ENCODE peak calls at places on chromosomes 3 and 15, in six cellular contexts. S, Q, M, R, A and L are unnamed samples.

GRCh38 chr3:67509471-67510075 is 144.8 kb downstream of the SUCLG2 start:
- DNase-seq in S (peak), Q (peak), M (no peak), R (peak), A (no peak), L (no peak)

GRCh38 chr3:110623571-110623970 is 448.0 kb upstream of the NECTIN3 start:
- DNase-seq in S (no peak), Q (no peak), M (no peak), R (no peak), A (no peak), L (no peak)

GRCh38 chr3:13581485-13582365 is 32.8 kb downstream of the FBLN2 start:
- DNase-seq in S (no peak), Q (no peak), M (no peak), R (no peak), A (no peak), L (no peak)

GRCh38 chr3:50572158-50572557 is 2.8 kb downstream of the HEMK1 start:
- DNase-seq in S (peak), Q (peak), M (peak), R (peak), A (no peak), L (peak)

GRCh38 chr15:99969261-99969960 is 236.2 kb upstream of the LYSMD4 start:
- DNase-seq in S (no peak), Q (no peak), M (no peak), R (no peak), A (no peak), L (no peak)

GRCh38 chr3:191412764-191413163 is 48.2 kb upstream of the PYDC2 start:
- DNase-seq in S (no peak), Q (peak), M (no peak), R (peak), A (no peak), L (peak)

GRCh38 chr15:59301527-59301926 is 71.1 kb downstream of the MYO1E start:
- DNase-seq in S (no peak), Q (no peak), M (no peak), R (no peak), A (no peak), L (no peak)

GRCh38 chr15:71411538-71412482 is 296.5 kb downstream of the THSD4 start:
- DNase-seq in S (no peak), Q (peak), M (no peak), R (peak), A (no peak), L (no peak)

GRCh38 chr3:187828571-187829452 is 83.5 kb upstream of the BCL6 start:
- DNase-seq in S (no peak), Q (no peak), M (no peak), R (no peak), A (no peak), L (no peak)

GRCh38 chr15:76201536-76202255 is 109.6 kb downstream of the ETFA start:
- DNase-seq in S (no peak), Q (no peak), M (no peak), R (no peak), A (no peak), L (no peak)

GRCh38 chr15:60764408-60764963 is 285.5 kb upstream of the ICE2 start:
- DNase-seq in S (no peak), Q (no peak), M (no peak), R (no peak), A (no peak), L (no peak)

GRCh38 chr3:160756907-160757623 is 1.0 kb downstream of the PPM1L start:
- DNase-seq in S (peak), Q (no peak), M (peak), R (no peak), A (no peak), L (peak)

GRCh38 chr15:46242935-46243334 is 608.1 kb downstream of the SQOR start:
- DNase-seq in S (no peak), Q (no peak), M (no peak), R (no peak), A (no peak), L (no peak)

GRCh38 chr15:66523926-66524325 is 18.8 kb downstream of the ZWILCH start:
- DNase-seq in S (no peak), Q (no peak), M (no peak), R (no peak), A (no peak), L (no peak)

GRCh38 chr15:52309154-52309548 is 13.5 kb upstream of the MYO5C start:
- DNase-seq in S (no peak), Q (no peak), M (no peak), R (no peak), A (no peak), L (no peak)

GRCh38 chr3:161600185-161600584 is 103.6 kb downstream of the OTOL1 start:
- DNase-seq in S (no peak), Q (no peak), M (no peak), R (no peak), A (no peak), L (no peak)

GRCh38 chr15:98648654-98649537 is 557 bp downstream of the IGF1R start:
- DNase-seq in S (no peak), Q (peak), M (peak), R (peak), A (no peak), L (peak)

GRCh38 chr15:72222433-72222832 is 8.6 kb downstream of the PKM start:
- DNase-seq in S (no peak), Q (no peak), M (no peak), R (no peak), A (no peak), L (no peak)

GRCh38 chr3:8869613-8870012 is 93.7 kb downstream of the RAD18 start:
- DNase-seq in S (no peak), Q (peak), M (peak), R (peak), A (no peak), L (peak)

GRCh38 chr3:138078901-138079344 is 36.5 kb downstream of the DZIP1L start:
- DNase-seq in S (no peak), Q (peak), M (no peak), R (peak), A (no peak), L (peak)

GRCh38 chr3:7328339-7328738 is 467.4 kb downstream of the GRM7 start:
- DNase-seq in S (no peak), Q (no peak), M (no peak), R (no peak), A (no peak), L (no peak)

GRCh38 chr15:48437178-48437577 is 105.9 kb downstream of the DUT start:
- DNase-seq in S (no peak), Q (peak), M (no peak), R (no peak), A (no peak), L (no peak)

GRCh38 chr3:38916706-38917105 is 100.7 kb upstream of the SCN10A start:
- DNase-seq in S (no peak), Q (peak), M (no peak), R (peak), A (no peak), L (no peak)

GRCh38 chr15:78396186-78396814 is 41.7 kb upstream of the IREB2 start:
- DNase-seq in S (no peak), Q (no peak), M (no peak), R (no peak), A (no peak), L (no peak)

GRCh38 chr3:131555456-131555855 is 52.7 kb upstream of the MRPL3 start:
- DNase-seq in S (no peak), Q (no peak), M (no peak), R (no peak), A (no peak), L (no peak)

DNA sequence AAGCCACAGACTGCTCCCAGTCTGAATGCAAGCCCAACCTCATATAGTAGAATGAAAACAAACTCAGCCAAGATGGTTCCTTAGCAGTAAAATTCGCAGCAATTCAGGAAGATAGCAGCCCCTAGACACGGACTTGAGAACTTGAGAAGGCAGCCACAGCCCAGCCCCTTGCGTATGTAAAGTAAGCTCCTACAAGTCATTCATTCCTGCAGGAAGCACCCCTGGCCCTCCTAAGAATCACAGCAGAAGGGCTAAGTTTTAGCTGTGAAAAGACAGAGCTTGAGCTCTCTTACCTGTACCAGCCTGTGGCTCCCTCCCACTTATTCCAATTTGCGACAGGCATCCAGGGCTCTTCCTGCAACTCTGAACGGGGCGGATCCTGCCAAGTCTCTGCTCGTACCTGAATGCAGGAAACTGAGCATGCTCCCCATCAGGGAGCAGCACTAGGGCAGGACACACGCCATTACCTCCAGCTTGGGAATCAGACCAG is 136.4 kb downstream of the MAGI1 start:
- DNase-seq in S (peak), Q (no peak), M (no peak), R (no peak), A (peak), L (peak)
- H2BK15ac ChIP-seq in S (no peak), Q (no peak), M (no peak), R (no peak), A (no peak), L (no peak)

DNA sequence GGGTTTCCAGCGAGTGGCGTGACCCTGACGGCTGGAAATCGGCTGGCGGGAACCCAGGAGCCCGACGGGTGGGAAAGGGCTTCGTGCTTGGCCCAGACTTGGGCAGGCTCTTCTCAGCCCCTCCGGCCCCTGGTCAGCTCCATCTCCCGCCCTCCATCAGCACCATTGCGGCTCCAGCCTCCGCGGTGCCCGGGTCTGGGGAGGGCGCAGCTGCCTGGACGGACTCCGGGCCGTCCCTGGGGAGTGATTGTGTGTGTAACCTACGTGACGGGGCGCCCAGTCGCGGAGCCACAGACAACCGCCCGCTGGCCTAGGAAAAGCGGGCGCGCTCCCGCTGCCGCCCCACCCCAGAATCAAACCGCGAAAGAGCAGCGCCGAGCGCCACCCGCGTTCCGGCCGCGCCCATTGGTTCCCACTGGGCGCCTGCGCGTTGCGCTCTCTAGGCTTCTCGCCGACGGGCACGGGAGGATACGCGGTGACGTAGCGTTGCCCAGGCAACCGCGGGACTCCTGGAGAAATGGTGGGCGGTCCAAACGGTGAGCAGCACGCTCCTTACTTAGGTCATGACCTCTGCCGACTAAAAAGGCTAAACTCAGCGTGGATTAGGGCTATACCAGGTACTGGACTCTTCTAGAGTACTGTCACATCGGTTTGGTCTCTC is at the start of gene CFAP20DC:
- DNase-seq in S (peak), Q (peak), M (peak), R (peak), A (peak), L (peak)
- H3K27ac ChIP-seq in S (no peak), Q (peak), M (peak), R (no peak), A (peak), L (no peak)

DNA sequence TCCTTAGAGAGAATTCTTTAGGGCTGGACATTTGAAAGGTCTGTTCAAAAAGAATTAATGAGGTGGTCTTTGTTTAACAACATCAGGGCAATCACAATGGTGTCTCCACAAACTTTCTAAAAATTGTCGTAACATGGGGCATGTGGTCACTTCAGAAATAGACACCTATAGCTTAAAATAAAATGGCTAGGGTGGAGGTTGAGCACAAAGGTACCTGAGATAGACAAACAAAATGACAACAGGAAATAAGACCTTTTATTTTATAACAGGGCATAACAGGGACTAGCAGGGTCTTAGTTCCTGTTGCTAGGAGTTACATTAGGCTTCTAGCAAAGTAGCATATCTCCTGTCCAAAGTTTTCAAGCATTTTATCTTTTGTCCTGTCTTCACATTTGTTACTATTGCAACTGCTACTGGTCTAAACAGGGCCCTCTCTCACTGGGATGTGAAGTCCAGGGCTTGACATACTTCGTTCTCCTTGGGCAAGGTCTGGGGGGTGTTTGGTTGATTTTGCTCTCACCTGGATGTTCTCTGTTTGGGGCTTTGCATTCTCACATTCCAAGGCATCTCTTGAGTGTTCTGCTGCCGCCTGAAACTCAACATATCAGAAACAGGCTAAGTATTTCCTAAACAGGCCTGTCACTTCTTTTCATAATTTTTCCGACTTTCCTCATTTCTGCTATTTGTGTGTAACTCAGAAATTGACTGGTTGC is 3.0 kb downstream of the GCSAM start:
- DNase-seq in S (no peak), Q (no peak), M (no peak), R (no peak), A (no peak), L (no peak)
- H3K9ac ChIP-seq in S (no peak), Q (no peak), M (no peak), R (no peak), A (no peak), L (no peak)

DNA sequence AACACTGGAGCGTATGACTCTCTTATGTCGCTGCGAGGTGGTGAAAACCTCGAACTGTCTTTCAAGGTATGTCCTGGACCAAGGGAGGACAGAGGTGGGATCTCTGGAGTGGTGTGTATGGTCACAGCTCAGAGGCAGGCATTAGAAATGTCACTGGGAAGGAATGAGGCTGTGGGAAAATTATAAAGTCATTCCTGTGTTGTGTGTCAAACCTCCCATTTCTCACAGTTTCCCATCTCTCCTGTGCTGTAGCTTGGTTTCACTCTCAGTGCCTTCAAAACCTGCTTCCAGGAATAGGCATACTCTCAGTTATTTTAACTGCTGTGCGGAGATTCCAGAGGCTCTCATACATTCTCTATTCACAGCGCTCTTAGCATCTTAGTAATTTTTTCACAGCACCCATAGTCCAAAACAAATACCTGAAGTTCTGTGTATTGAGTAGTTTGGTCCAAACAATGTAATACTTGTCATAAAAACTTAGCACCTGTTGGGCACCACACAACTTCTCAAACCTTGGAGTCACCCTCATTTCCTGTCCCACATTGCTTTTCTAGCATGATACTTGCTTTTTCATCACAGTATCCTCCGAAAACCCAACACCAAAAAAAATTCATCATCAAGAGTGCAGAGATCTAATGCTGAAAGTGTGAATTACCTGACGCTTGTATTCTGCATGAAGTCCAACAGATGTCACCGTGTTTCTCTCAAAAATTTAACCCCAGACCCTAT is 36.9 kb downstream of the GALNT15 start:
- DNase-seq in S (no peak), Q (peak), M (no peak), R (peak), A (no peak), L (no peak)
- H2BK15ac ChIP-seq in S (no peak), Q (no peak), M (no peak), R (no peak), A (no peak), L (no peak)

DNA sequence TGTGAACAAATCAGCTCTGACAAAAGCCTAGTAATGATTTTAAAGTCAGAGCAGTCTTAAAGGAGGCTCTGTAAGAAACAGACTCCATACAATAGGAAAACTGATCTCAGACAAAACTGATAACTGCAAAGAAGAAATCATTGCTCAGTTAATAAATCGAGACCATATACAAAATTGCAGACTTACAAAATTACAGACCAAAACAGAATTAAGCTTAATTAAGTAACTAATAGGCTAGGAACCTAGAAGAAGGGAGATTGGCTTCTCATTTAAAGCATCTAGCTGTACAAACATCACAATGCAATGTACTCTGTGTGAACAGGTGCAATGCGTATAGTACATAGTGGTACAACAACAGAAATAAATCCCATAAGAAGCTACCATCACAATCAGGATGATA is 46.3 kb downstream of the ZBTB20 start:
- DNase-seq in S (no peak), Q (no peak), M (no peak), R (no peak), A (no peak), L (no peak)
- H3K27ac ChIP-seq in S (no peak), Q (no peak), M (no peak), R (no peak), A (no peak), L (no peak)